ENCODE peak calls at places on chromosomes 2 and 18, in eight cellular contexts. One of them, this sample, is unnamed.

GRCh38 chr18:46518438-46518837 is 138.6 kb downstream of the LOXHD1 start:
- DNase-seq in left ventricle myocardium inferior: peak
- DNase-seq in GM20000: no peak
- DNase-seq in cardiac muscle cell: peak
- DNase-seq in mammary epithelial cell: peak
- DNase-seq in heart left ventricle: peak
- DNase-seq in right lobe of liver: peak
- DNase-seq in AG09309: no peak
- DNase-seq in this sample: no peak

GRCh38 chr2:119734051-119734450 is 25.7 kb upstream of the PTPN4 start:
- DNase-seq in left ventricle myocardium inferior: no peak
- DNase-seq in cardiac muscle cell: no peak
- DNase-seq in right lobe of liver: peak
- DNase-seq in AG09309: no peak
- DNase-seq in mammary epithelial cell: no peak
- DNase-seq in GM20000: no peak
- DNase-seq in heart left ventricle: no peak
- DNase-seq in this sample: no peak

GRCh38 chr2:71884303-71885042 is 263.2 kb downstream of the CYP26B1 start:
- DNase-seq in GM20000: no peak
- DNase-seq in right lobe of liver: no peak
- DNase-seq in left ventricle myocardium inferior: no peak
- DNase-seq in cardiac muscle cell: no peak
- DNase-seq in mammary epithelial cell: peak
- DNase-seq in heart left ventricle: no peak
- DNase-seq in AG09309: peak
- DNase-seq in this sample: no peak

GRCh38 chr2:242063364-242064249 is 194.1 kb downstream of the RTP5 start:
- DNase-seq in GM20000: no peak
- DNase-seq in left ventricle myocardium inferior: no peak
- DNase-seq in heart left ventricle: no peak
- DNase-seq in mammary epithelial cell: no peak
- DNase-seq in cardiac muscle cell: no peak
- DNase-seq in right lobe of liver: no peak
- DNase-seq in AG09309: no peak
- DNase-seq in this sample: no peak

GRCh38 chr2:136129601-136130000 is 11.7 kb upstream of the CXCR4 start:
- DNase-seq in right lobe of liver: no peak
- DNase-seq in heart left ventricle: no peak
- DNase-seq in left ventricle myocardium inferior: no peak
- DNase-seq in GM20000: no peak
- DNase-seq in AG09309: no peak
- DNase-seq in mammary epithelial cell: no peak
- DNase-seq in cardiac muscle cell: no peak
- DNase-seq in this sample: no peak

GRCh38 chr2:109612991-109613921 is 510 bp downstream of the SEPTIN10 start:
- DNase-seq in mammary epithelial cell: peak
- DNase-seq in GM20000: no peak
- DNase-seq in left ventricle myocardium inferior: peak
- DNase-seq in cardiac muscle cell: peak
- DNase-seq in right lobe of liver: peak
- DNase-seq in AG09309: no peak
- DNase-seq in heart left ventricle: peak
- DNase-seq in this sample: no peak

GRCh38 chr2:57022496-57022895 is 838.7 kb downstream of the CCDC85A start:
- DNase-seq in right lobe of liver: no peak
- DNase-seq in heart left ventricle: no peak
- DNase-seq in GM20000: no peak
- DNase-seq in AG09309: no peak
- DNase-seq in left ventricle myocardium inferior: no peak
- DNase-seq in mammary epithelial cell: no peak
- DNase-seq in cardiac muscle cell: no peak
- DNase-seq in this sample: no peak

GRCh38 chr18:12373032-12373770 is 3.8 kb downstream of the AFG3L2 start:
- DNase-seq in AG09309: no peak
- DNase-seq in mammary epithelial cell: no peak
- DNase-seq in left ventricle myocardium inferior: no peak
- DNase-seq in GM20000: no peak
- DNase-seq in heart left ventricle: no peak
- DNase-seq in cardiac muscle cell: peak
- DNase-seq in right lobe of liver: no peak
- DNase-seq in this sample: no peak

GRCh38 chr18:40058811-40059570 is 1896.0 kb upstream of the PIK3C3 start:
- DNase-seq in AG09309: no peak
- DNase-seq in mammary epithelial cell: no peak
- DNase-seq in heart left ventricle: no peak
- DNase-seq in cardiac muscle cell: no peak
- DNase-seq in right lobe of liver: no peak
- DNase-seq in GM20000: no peak
- DNase-seq in left ventricle myocardium inferior: no peak
- DNase-seq in this sample: no peak

GRCh38 chr2:148552675-148553331 is 91.7 kb upstream of the EPC2 start:
- DNase-seq in AG09309: no peak
- DNase-seq in right lobe of liver: no peak
- DNase-seq in left ventricle myocardium inferior: no peak
- DNase-seq in GM20000: peak
- DNase-seq in cardiac muscle cell: no peak
- DNase-seq in mammary epithelial cell: no peak
- DNase-seq in heart left ventricle: no peak
- DNase-seq in this sample: no peak

GRCh38 chr2:191304939-191305875 is 60.0 kb downstream of the MYO1B start:
- DNase-seq in mammary epithelial cell: peak
- DNase-seq in AG09309: peak
- DNase-seq in cardiac muscle cell: no peak
- DNase-seq in GM20000: no peak
- DNase-seq in heart left ventricle: peak
- DNase-seq in right lobe of liver: no peak
- DNase-seq in left ventricle myocardium inferior: peak
- DNase-seq in this sample: no peak

GRCh38 chr2:206079699-206080465 is 6.1 kb downstream of the INO80D start:
- DNase-seq in cardiac muscle cell: no peak
- DNase-seq in right lobe of liver: no peak
- DNase-seq in mammary epithelial cell: no peak
- DNase-seq in GM20000: no peak
- DNase-seq in heart left ventricle: no peak
- DNase-seq in left ventricle myocardium inferior: no peak
- DNase-seq in AG09309: no peak
- DNase-seq in this sample: no peak

GRCh38 chr2:168961450-168962229 is 60.5 kb downstream of the G6PC2 start:
- DNase-seq in mammary epithelial cell: peak
- DNase-seq in GM20000: peak
- DNase-seq in right lobe of liver: no peak
- DNase-seq in cardiac muscle cell: peak
- DNase-seq in AG09309: peak
- DNase-seq in left ventricle myocardium inferior: no peak
- DNase-seq in heart left ventricle: peak
- DNase-seq in this sample: no peak

GRCh38 chr2:157444643-157445040 is 753 bp upstream of the CYTIP start:
- DNase-seq in right lobe of liver: no peak
- DNase-seq in heart left ventricle: no peak
- DNase-seq in GM20000: no peak
- DNase-seq in cardiac muscle cell: no peak
- DNase-seq in mammary epithelial cell: no peak
- DNase-seq in left ventricle myocardium inferior: no peak
- DNase-seq in AG09309: no peak
- DNase-seq in this sample: no peak

GRCh38 chr18:76126327-76126726 is 368.7 kb downstream of the ZNF516 start:
- DNase-seq in right lobe of liver: no peak
- DNase-seq in AG09309: no peak
- DNase-seq in mammary epithelial cell: no peak
- DNase-seq in heart left ventricle: no peak
- DNase-seq in GM20000: no peak
- DNase-seq in cardiac muscle cell: peak
- DNase-seq in left ventricle myocardium inferior: peak
- DNase-seq in this sample: no peak

GRCh38 chr18:26777316-26778053 is 88.0 kb downstream of the AQP4 start:
- DNase-seq in heart left ventricle: no peak
- DNase-seq in GM20000: no peak
- DNase-seq in mammary epithelial cell: peak
- DNase-seq in AG09309: no peak
- DNase-seq in cardiac muscle cell: peak
- DNase-seq in left ventricle myocardium inferior: no peak
- DNase-seq in right lobe of liver: no peak
- DNase-seq in this sample: no peak

GRCh38 chr18:76619342-76620315 is 124.6 kb upstream of the ZNF516 start:
- DNase-seq in left ventricle myocardium inferior: peak
- DNase-seq in cardiac muscle cell: peak
- DNase-seq in mammary epithelial cell: peak
- DNase-seq in heart left ventricle: peak
- DNase-seq in GM20000: no peak
- DNase-seq in AG09309: no peak
- DNase-seq in right lobe of liver: peak
- DNase-seq in this sample: no peak

GRCh38 chr18:75334869-75335268 is 92.6 kb downstream of the SMIM21 start:
- DNase-seq in left ventricle myocardium inferior: no peak
- DNase-seq in AG09309: no peak
- DNase-seq in GM20000: no peak
- DNase-seq in right lobe of liver: no peak
- DNase-seq in heart left ventricle: no peak
- DNase-seq in mammary epithelial cell: no peak
- DNase-seq in cardiac muscle cell: no peak
- DNase-seq in this sample: no peak

GRCh38 chr2:212193066-212193465 is 345.5 kb downstream of the ERBB4 start:
- DNase-seq in GM20000: no peak
- DNase-seq in right lobe of liver: no peak
- DNase-seq in heart left ventricle: no peak
- DNase-seq in AG09309: no peak
- DNase-seq in mammary epithelial cell: no peak
- DNase-seq in left ventricle myocardium inferior: no peak
- DNase-seq in cardiac muscle cell: no peak
- DNase-seq in this sample: no peak

GRCh38 chr2:99949530-99949929 is 192.9 kb downstream of the AFF3 start:
- DNase-seq in GM20000: no peak
- DNase-seq in mammary epithelial cell: no peak
- DNase-seq in left ventricle myocardium inferior: no peak
- DNase-seq in AG09309: no peak
- DNase-seq in heart left ventricle: no peak
- DNase-seq in cardiac muscle cell: no peak
- DNase-seq in right lobe of liver: no peak
- DNase-seq in this sample: no peak

GRCh38 chr2:99956232-99957030 is 186.0 kb downstream of the AFF3 start:
- DNase-seq in left ventricle myocardium inferior: no peak
- DNase-seq in heart left ventricle: no peak
- DNase-seq in GM20000: no peak
- DNase-seq in mammary epithelial cell: no peak
- DNase-seq in AG09309: no peak
- DNase-seq in right lobe of liver: no peak
- DNase-seq in cardiac muscle cell: no peak
- DNase-seq in this sample: no peak

GRCh38 chr2:99957724-99958123 is 184.7 kb downstream of the AFF3 start:
- DNase-seq in AG09309: no peak
- DNase-seq in heart left ventricle: no peak
- DNase-seq in mammary epithelial cell: no peak
- DNase-seq in GM20000: no peak
- DNase-seq in left ventricle myocardium inferior: no peak
- DNase-seq in cardiac muscle cell: no peak
- DNase-seq in right lobe of liver: no peak
- DNase-seq in this sample: no peak

GRCh38 chr2:99949963-99950362 is 192.4 kb downstream of the AFF3 start:
- DNase-seq in right lobe of liver: no peak
- DNase-seq in GM20000: no peak
- DNase-seq in left ventricle myocardium inferior: no peak
- DNase-seq in mammary epithelial cell: no peak
- DNase-seq in AG09309: no peak
- DNase-seq in cardiac muscle cell: no peak
- DNase-seq in heart left ventricle: no peak
- DNase-seq in this sample: no peak

GRCh38 chr2:99953750-99954149 is 188.6 kb downstream of the AFF3 start:
- DNase-seq in cardiac muscle cell: no peak
- DNase-seq in left ventricle myocardium inferior: no peak
- DNase-seq in AG09309: no peak
- DNase-seq in right lobe of liver: no peak
- DNase-seq in mammary epithelial cell: no peak
- DNase-seq in heart left ventricle: no peak
- DNase-seq in GM20000: no peak
- DNase-seq in this sample: no peak
- TF ChIP-seq CTCF in cardiac muscle cell: no peak
- TF ChIP-seq CTCF in left ventricle myocardium inferior: no peak
- TF ChIP-seq CTCF in AG09309: no peak
- TF ChIP-seq CTCF in right lobe of liver: no peak
- TF ChIP-seq CTCF in mammary epithelial cell: no peak
- TF ChIP-seq CTCF in heart left ventricle: no peak
- TF ChIP-seq CTCF in GM20000: no peak
- TF ChIP-seq CTCF in this sample: no peak

DNA sequence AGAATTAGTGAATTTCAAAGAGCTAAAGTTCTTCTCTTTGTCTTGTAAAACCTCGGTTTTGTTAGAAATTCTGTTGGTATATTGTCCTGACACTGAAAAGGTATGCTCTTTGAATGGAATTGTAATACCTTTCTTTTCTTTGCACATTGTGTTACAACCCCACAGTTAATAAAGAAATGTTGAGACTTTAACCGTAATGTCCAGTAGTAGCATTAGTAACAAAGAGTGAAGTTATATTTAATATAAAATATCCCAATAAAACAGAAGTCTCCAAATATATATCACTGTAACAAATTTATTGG is 69.8 kb downstream of the EHBP1 start:
- DNase-seq in mammary epithelial cell: no peak
- DNase-seq in cardiac muscle cell: no peak
- DNase-seq in heart left ventricle: no peak
- DNase-seq in right lobe of liver: no peak
- DNase-seq in GM20000: no peak
- DNase-seq in left ventricle myocardium inferior: no peak
- DNase-seq in AG09309: no peak
- DNase-seq in this sample: no peak
- TF ChIP-seq CTCF in mammary epithelial cell: no peak
- TF ChIP-seq CTCF in cardiac muscle cell: no peak
- TF ChIP-seq CTCF in heart left ventricle: no peak
- TF ChIP-seq CTCF in right lobe of liver: no peak
- TF ChIP-seq CTCF in GM20000: no peak
- TF ChIP-seq CTCF in left ventricle myocardium inferior: no peak
- TF ChIP-seq CTCF in AG09309: no peak
- TF ChIP-seq CTCF in this sample: peak

DNA sequence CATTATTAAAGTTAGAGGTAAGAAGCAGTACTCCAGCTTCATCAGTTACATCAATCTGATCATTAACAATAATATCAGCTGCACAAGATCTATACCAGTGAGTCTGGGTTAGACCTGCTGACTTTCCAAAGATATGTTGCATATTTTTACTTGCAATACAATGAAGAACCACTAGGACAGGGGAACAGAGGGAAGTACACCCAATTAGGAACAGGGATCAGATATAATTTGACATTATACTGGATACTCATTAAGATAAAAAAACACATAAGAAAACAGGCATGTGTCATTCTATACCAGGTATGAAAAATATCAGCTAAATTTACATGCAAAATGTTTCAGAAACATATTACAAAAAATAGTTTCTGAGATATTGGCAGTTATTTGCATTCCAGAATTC is 995.1 kb upstream of the DDX18 start:
- DNase-seq in mammary epithelial cell: no peak
- DNase-seq in AG09309: no peak
- DNase-seq in right lobe of liver: no peak
- DNase-seq in cardiac muscle cell: no peak
- DNase-seq in left ventricle myocardium inferior: no peak
- DNase-seq in heart left ventricle: no peak
- DNase-seq in GM20000: no peak
- DNase-seq in this sample: no peak
- TF ChIP-seq CTCF in mammary epithelial cell: no peak
- TF ChIP-seq CTCF in AG09309: no peak
- TF ChIP-seq CTCF in right lobe of liver: no peak
- TF ChIP-seq CTCF in cardiac muscle cell: no peak
- TF ChIP-seq CTCF in left ventricle myocardium inferior: no peak
- TF ChIP-seq CTCF in heart left ventricle: peak
- TF ChIP-seq CTCF in GM20000: no peak
- TF ChIP-seq CTCF in this sample: peak

GRCh38 chr2:239905306-239905705 is 119.8 kb downstream of the NDUFA10 start:
- DNase-seq in AG09309: no peak
- DNase-seq in heart left ventricle: peak
- DNase-seq in left ventricle myocardium inferior: no peak
- DNase-seq in GM20000: no peak
- DNase-seq in cardiac muscle cell: no peak
- DNase-seq in mammary epithelial cell: no peak
- DNase-seq in right lobe of liver: peak
- DNase-seq in this sample: no peak
- TF ChIP-seq CTCF in AG09309: no peak
- TF ChIP-seq CTCF in heart left ventricle: no peak
- TF ChIP-seq CTCF in left ventricle myocardium inferior: no peak
- TF ChIP-seq CTCF in GM20000: no peak
- TF ChIP-seq CTCF in cardiac muscle cell: no peak
- TF ChIP-seq CTCF in mammary epithelial cell: no peak
- TF ChIP-seq CTCF in right lobe of liver: no peak
- TF ChIP-seq CTCF in this sample: no peak

This sample was measured in chondrocyte.